ENCODE peak calls at places on chromosomes 7 and 10, in six cellular contexts. One of them, this sample, is unnamed.

GRCh38 chr10:8360814-8361509 is 306.5 kb downstream of the GATA3 start:
- DNase-seq in SK-N-SH: no peak
- DNase-seq in HepG2: no peak
- DNase-seq in K562: no peak
- DNase-seq in GM12878: no peak
- DNase-seq in HCT116: no peak
- DNase-seq in this sample: no peak

GRCh38 chr7:12629816-12630614 is 57.4 kb upstream of the ARL4A start:
- DNase-seq in SK-N-SH: peak
- DNase-seq in HepG2: no peak
- DNase-seq in K562: no peak
- DNase-seq in GM12878: no peak
- DNase-seq in HCT116: no peak
- DNase-seq in this sample: no peak

GRCh38 chr7:134933460-134934068 is 52.7 kb upstream of the AGBL3 start:
- DNase-seq in SK-N-SH: no peak
- DNase-seq in HepG2: no peak
- DNase-seq in K562: no peak
- DNase-seq in GM12878: no peak
- DNase-seq in HCT116: no peak
- DNase-seq in this sample: no peak

GRCh38 chr7:153061913-153062528 is 302.5 kb downstream of the ACTR3B start:
- DNase-seq in SK-N-SH: no peak
- DNase-seq in HepG2: peak
- DNase-seq in K562: peak
- DNase-seq in GM12878: no peak
- DNase-seq in HCT116: no peak
- DNase-seq in this sample: peak

GRCh38 chr7:92266415-92267241 is 20.9 kb downstream of the ANKIB1 start:
- DNase-seq in SK-N-SH: no peak
- DNase-seq in HepG2: no peak
- DNase-seq in K562: no peak
- DNase-seq in GM12878: no peak
- DNase-seq in HCT116: no peak
- DNase-seq in this sample: no peak

GRCh38 chr7:99740573-99741437 is 5.8 kb upstream of the CYP3A7 start:
- DNase-seq in SK-N-SH: no peak
- DNase-seq in HepG2: peak
- DNase-seq in K562: no peak
- DNase-seq in GM12878: no peak
- DNase-seq in HCT116: no peak
- DNase-seq in this sample: no peak

GRCh38 chr7:8260871-8261707 is 878 bp downstream of the ICA1 start:
- DNase-seq in SK-N-SH: peak
- DNase-seq in HepG2: no peak
- DNase-seq in K562: peak
- DNase-seq in GM12878: no peak
- DNase-seq in HCT116: no peak
- DNase-seq in this sample: peak

GRCh38 chr10:60384708-60385398 is 4.8 kb downstream of the ANK3 start:
- DNase-seq in SK-N-SH: no peak
- DNase-seq in HepG2: no peak
- DNase-seq in K562: no peak
- DNase-seq in GM12878: no peak
- DNase-seq in HCT116: peak
- DNase-seq in this sample: peak

GRCh38 chr10:21810582-21811244 is 192.8 kb downstream of the DNAJC1 start:
- DNase-seq in SK-N-SH: no peak
- DNase-seq in HepG2: no peak
- DNase-seq in K562: peak
- DNase-seq in GM12878: no peak
- DNase-seq in HCT116: no peak
- DNase-seq in this sample: no peak

GRCh38 chr10:7218974-7219373 is 191.9 kb downstream of the SFMBT2 start:
- DNase-seq in SK-N-SH: no peak
- DNase-seq in HepG2: no peak
- DNase-seq in K562: no peak
- DNase-seq in GM12878: no peak
- DNase-seq in HCT116: no peak
- DNase-seq in this sample: no peak

GRCh38 chr7:105399043-105399725 is 10.5 kb upstream of the SRPK2 start:
- DNase-seq in SK-N-SH: peak
- DNase-seq in HepG2: peak
- DNase-seq in K562: peak
- DNase-seq in GM12878: no peak
- DNase-seq in HCT116: no peak
- DNase-seq in this sample: no peak

GRCh38 chr10:93590638-93591037 is 10.4 kb downstream of the RBP4 start:
- DNase-seq in SK-N-SH: no peak
- DNase-seq in HepG2: no peak
- DNase-seq in K562: no peak
- DNase-seq in GM12878: no peak
- DNase-seq in HCT116: no peak
- DNase-seq in this sample: no peak

DNA sequence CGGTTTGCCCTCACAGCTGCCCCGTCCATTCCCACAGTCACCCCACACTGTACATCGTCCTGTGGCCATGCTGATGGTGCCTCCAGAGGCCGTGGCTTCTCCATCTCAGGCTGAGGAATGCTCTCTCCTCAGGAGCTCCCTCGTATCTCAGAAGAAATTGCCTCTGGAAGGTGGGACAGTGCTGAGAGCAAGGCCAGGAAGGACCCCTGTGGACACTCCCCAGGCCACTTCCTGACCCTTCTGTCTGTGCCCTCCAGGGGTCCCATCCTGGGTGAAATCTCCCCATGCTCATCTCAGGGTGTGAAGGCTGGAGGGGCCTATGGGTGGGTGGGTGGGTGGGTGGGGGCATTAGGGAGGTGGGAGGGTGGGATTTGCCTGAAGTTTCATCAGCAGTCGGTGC is 454.3 kb downstream of the PLXNA4 start:
- DNase-seq in SK-N-SH: no peak
- DNase-seq in HepG2: no peak
- DNase-seq in K562: no peak
- DNase-seq in GM12878: no peak
- DNase-seq in HCT116: no peak
- DNase-seq in this sample: no peak
- TF ChIP-seq JUND in SK-N-SH: no peak
- TF ChIP-seq JUND in HepG2: no peak
- TF ChIP-seq JUND in K562: no peak
- TF ChIP-seq JUND in GM12878: no peak
- TF ChIP-seq JUND in HCT116: no peak
- TF ChIP-seq JUND in this sample: no peak

DNA sequence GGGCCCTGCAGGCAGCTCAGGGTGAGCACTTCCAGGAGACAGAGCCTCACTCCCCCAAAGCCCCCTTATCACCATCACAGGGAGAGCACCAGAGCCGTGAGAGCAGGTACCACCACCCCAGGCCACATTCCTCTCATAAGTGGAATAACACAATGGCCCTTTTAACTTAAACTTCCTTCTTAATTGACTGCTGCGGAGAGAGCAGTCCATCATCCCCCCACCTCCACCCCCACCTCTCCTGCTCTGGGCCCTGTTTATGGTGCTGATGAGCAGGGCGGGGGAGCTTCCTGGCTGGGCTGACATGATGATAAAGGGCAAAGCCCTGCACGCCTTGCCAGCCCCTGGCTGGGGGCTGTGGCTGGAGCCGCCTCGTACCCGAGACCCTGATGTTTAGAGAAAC is 81.4 kb upstream of the PODXL start:
- DNase-seq in SK-N-SH: no peak
- DNase-seq in HepG2: no peak
- DNase-seq in K562: no peak
- DNase-seq in GM12878: no peak
- DNase-seq in HCT116: no peak
- DNase-seq in this sample: no peak
- TF ChIP-seq JUND in SK-N-SH: no peak
- TF ChIP-seq JUND in HepG2: no peak
- TF ChIP-seq JUND in K562: no peak
- TF ChIP-seq JUND in GM12878: no peak
- TF ChIP-seq JUND in HCT116: no peak
- TF ChIP-seq JUND in this sample: no peak

GRCh38 chr10:78417425-78418370 is 384.0 kb downstream of the RPS24 start:
- DNase-seq in SK-N-SH: no peak
- DNase-seq in HepG2: no peak
- DNase-seq in K562: no peak
- DNase-seq in GM12878: no peak
- DNase-seq in HCT116: no peak
- DNase-seq in this sample: no peak
- TF ChIP-seq JUND in SK-N-SH: no peak
- TF ChIP-seq JUND in HepG2: no peak
- TF ChIP-seq JUND in K562: no peak
- TF ChIP-seq JUND in GM12878: no peak
- TF ChIP-seq JUND in HCT116: no peak
- TF ChIP-seq JUND in this sample: no peak

GRCh38 chr7:101772508-101773306 is 44.7 kb upstream of the CUX1 start:
- DNase-seq in SK-N-SH: no peak
- DNase-seq in HepG2: no peak
- DNase-seq in K562: no peak
- DNase-seq in GM12878: no peak
- DNase-seq in HCT116: no peak
- DNase-seq in this sample: no peak
- TF ChIP-seq JUND in SK-N-SH: no peak
- TF ChIP-seq JUND in HepG2: no peak
- TF ChIP-seq JUND in K562: no peak
- TF ChIP-seq JUND in GM12878: no peak
- TF ChIP-seq JUND in HCT116: no peak
- TF ChIP-seq JUND in this sample: no peak

GRCh38 chr7:30968294-30968693 is 4.5 kb downstream of the GHRHR start:
- DNase-seq in SK-N-SH: no peak
- DNase-seq in HepG2: no peak
- DNase-seq in K562: no peak
- DNase-seq in GM12878: no peak
- DNase-seq in HCT116: no peak
- DNase-seq in this sample: no peak
- TF ChIP-seq JUND in SK-N-SH: no peak
- TF ChIP-seq JUND in HepG2: no peak
- TF ChIP-seq JUND in K562: no peak
- TF ChIP-seq JUND in GM12878: no peak
- TF ChIP-seq JUND in HCT116: no peak
- TF ChIP-seq JUND in this sample: no peak

DNA sequence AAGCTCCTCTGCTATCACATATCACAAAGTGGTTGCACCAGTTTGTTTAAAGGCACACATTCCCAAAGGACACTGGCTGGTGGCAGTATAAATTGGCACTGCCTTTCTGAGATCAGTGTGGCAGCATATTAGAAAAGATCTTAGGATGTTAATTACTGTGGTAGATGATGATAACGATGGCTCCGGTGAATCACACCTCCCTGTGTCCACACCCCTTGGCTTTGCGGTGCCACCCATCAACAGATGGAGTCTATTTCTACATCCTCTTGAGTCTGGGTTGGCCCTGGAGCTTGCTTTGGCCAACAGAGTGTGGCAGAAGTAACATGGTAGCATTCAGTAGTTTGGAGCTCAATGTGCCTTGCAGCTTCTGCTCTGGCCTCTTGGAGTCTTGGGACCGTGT is 27.3 kb upstream of the PLEKHA1 start:
- DNase-seq in SK-N-SH: no peak
- DNase-seq in HepG2: no peak
- DNase-seq in K562: no peak
- DNase-seq in GM12878: no peak
- DNase-seq in HCT116: no peak
- DNase-seq in this sample: no peak
- TF ChIP-seq JUND in SK-N-SH: no peak
- TF ChIP-seq JUND in HepG2: no peak
- TF ChIP-seq JUND in K562: no peak
- TF ChIP-seq JUND in GM12878: no peak
- TF ChIP-seq JUND in HCT116: no peak
- TF ChIP-seq JUND in this sample: no peak